ENCODE peak calls at places on chromosomes 5 and 9, in five cellular contexts. One of them, this sample, is unnamed.

GRCh38 chr5:116923344-116923743 is 348.7 kb upstream of the SEMA6A start:
- DNase-seq in OCI-LY7: no peak
- DNase-seq in tibial nerve: no peak
- DNase-seq in substantia nigra: no peak
- DNase-seq in GM23248: no peak
- DNase-seq in this sample: no peak

GRCh38 chr5:68757813-68758212 is 336.0 kb upstream of the SLC30A5 start:
- DNase-seq in OCI-LY7: no peak
- DNase-seq in tibial nerve: no peak
- DNase-seq in substantia nigra: no peak
- DNase-seq in GM23248: no peak
- DNase-seq in this sample: no peak

GRCh38 chr5:110702704-110703103 is 23.8 kb downstream of the TMEM232 start:
- DNase-seq in OCI-LY7: no peak
- DNase-seq in tibial nerve: no peak
- DNase-seq in substantia nigra: no peak
- DNase-seq in GM23248: no peak
- DNase-seq in this sample: no peak

GRCh38 chr5:77630246-77631165 is 8.0 kb downstream of the OTP start:
- DNase-seq in OCI-LY7: no peak
- DNase-seq in tibial nerve: no peak
- DNase-seq in substantia nigra: no peak
- DNase-seq in GM23248: peak
- DNase-seq in this sample: no peak

GRCh38 chr5:43008369-43009158 is 31.6 kb downstream of the ANXA2R start:
- DNase-seq in OCI-LY7: peak
- DNase-seq in tibial nerve: peak
- DNase-seq in substantia nigra: peak
- DNase-seq in GM23248: peak
- DNase-seq in this sample: peak

GRCh38 chr9:77512876-77513275 is 135.2 kb downstream of the GNA14 start:
- DNase-seq in OCI-LY7: no peak
- DNase-seq in tibial nerve: no peak
- DNase-seq in substantia nigra: no peak
- DNase-seq in GM23248: no peak
- DNase-seq in this sample: no peak

GRCh38 chr9:112555091-112555643 is 68.5 kb downstream of the KIAA1958 start:
- DNase-seq in OCI-LY7: no peak
- DNase-seq in tibial nerve: no peak
- DNase-seq in substantia nigra: no peak
- DNase-seq in GM23248: no peak
- DNase-seq in this sample: no peak

GRCh38 chr5:116572375-116573278 is 2.0 kb downstream of the SEMA6A start:
- DNase-seq in OCI-LY7: no peak
- DNase-seq in tibial nerve: no peak
- DNase-seq in substantia nigra: peak
- DNase-seq in GM23248: peak
- DNase-seq in this sample: no peak

GRCh38 chr5:155871623-155872022 is 455.3 kb upstream of the SGCD start:
- DNase-seq in OCI-LY7: no peak
- DNase-seq in tibial nerve: no peak
- DNase-seq in substantia nigra: no peak
- DNase-seq in GM23248: no peak
- DNase-seq in this sample: no peak

GRCh38 chr5:124438390-124439380 is 307.8 kb downstream of the ZNF608 start:
- DNase-seq in OCI-LY7: peak
- DNase-seq in tibial nerve: no peak
- DNase-seq in substantia nigra: no peak
- DNase-seq in GM23248: no peak
- DNase-seq in this sample: no peak

GRCh38 chr5:150043657-150044333 is 42.6 kb downstream of the CSF1R start:
- DNase-seq in OCI-LY7: no peak
- DNase-seq in tibial nerve: no peak
- DNase-seq in substantia nigra: no peak
- DNase-seq in GM23248: peak
- DNase-seq in this sample: no peak

GRCh38 chr9:129141066-129142041 is 30.1 kb downstream of the PTPA start:
- DNase-seq in OCI-LY7: peak
- DNase-seq in tibial nerve: peak
- DNase-seq in substantia nigra: peak
- DNase-seq in GM23248: peak
- DNase-seq in this sample: peak

GRCh38 chr9:38057416-38058195 is 11.4 kb downstream of the SHB start:
- DNase-seq in OCI-LY7: no peak
- DNase-seq in tibial nerve: no peak
- DNase-seq in substantia nigra: no peak
- DNase-seq in GM23248: no peak
- DNase-seq in this sample: no peak

GRCh38 chr5:6342689-6343315 is 35.5 kb downstream of the MED10 start:
- DNase-seq in OCI-LY7: no peak
- DNase-seq in tibial nerve: no peak
- DNase-seq in substantia nigra: no peak
- DNase-seq in GM23248: no peak
- DNase-seq in this sample: no peak

GRCh38 chr9:133775951-133776905 is 38.1 kb upstream of the SARDH start:
- DNase-seq in OCI-LY7: no peak
- DNase-seq in tibial nerve: no peak
- DNase-seq in substantia nigra: no peak
- DNase-seq in GM23248: no peak
- DNase-seq in this sample: no peak

GRCh38 chr9:125189011-125189360 is 617 bp downstream of the PPP6C start:
- DNase-seq in OCI-LY7: peak
- DNase-seq in tibial nerve: no peak
- DNase-seq in substantia nigra: no peak
- DNase-seq in GM23248: peak
- DNase-seq in this sample: no peak

GRCh38 chr5:61964199-61964598 is 341.8 kb upstream of the KIF2A start:
- DNase-seq in OCI-LY7: no peak
- DNase-seq in tibial nerve: no peak
- DNase-seq in substantia nigra: no peak
- DNase-seq in GM23248: peak
- DNase-seq in this sample: no peak

GRCh38 chr9:16642421-16643109 is 227.9 kb downstream of the BNC2 start:
- DNase-seq in OCI-LY7: no peak
- DNase-seq in tibial nerve: no peak
- DNase-seq in substantia nigra: no peak
- DNase-seq in GM23248: peak
- DNase-seq in this sample: no peak

GRCh38 chr9:122946486-122947003 is 5.7 kb downstream of the RABGAP1 start:
- DNase-seq in OCI-LY7: no peak
- DNase-seq in tibial nerve: no peak
- DNase-seq in substantia nigra: no peak
- DNase-seq in GM23248: no peak
- DNase-seq in this sample: no peak

GRCh38 chr9:89730715-89731114 is 125.9 kb downstream of the GADD45G start:
- DNase-seq in OCI-LY7: no peak
- DNase-seq in tibial nerve: no peak
- DNase-seq in substantia nigra: no peak
- DNase-seq in GM23248: no peak
- DNase-seq in this sample: no peak

GRCh38 chr5:158079097-158079496 is 220.2 kb upstream of the CLINT1 start:
- DNase-seq in OCI-LY7: no peak
- DNase-seq in tibial nerve: no peak
- DNase-seq in substantia nigra: no peak
- DNase-seq in GM23248: no peak
- DNase-seq in this sample: no peak

GRCh38 chr5:32753765-32754164 is 42.6 kb downstream of the NPR3 start:
- DNase-seq in OCI-LY7: no peak
- DNase-seq in tibial nerve: no peak
- DNase-seq in substantia nigra: no peak
- DNase-seq in GM23248: peak
- DNase-seq in this sample: no peak

GRCh38 chr5:96662725-96663513 is 743 bp downstream of the CAST start:
- DNase-seq in OCI-LY7: peak
- DNase-seq in tibial nerve: peak
- DNase-seq in substantia nigra: peak
- DNase-seq in GM23248: peak
- DNase-seq in this sample: peak

GRCh38 chr9:134947265-134947955 is 29.7 kb upstream of the FCN1 start:
- DNase-seq in OCI-LY7: no peak
- DNase-seq in tibial nerve: no peak
- DNase-seq in substantia nigra: no peak
- DNase-seq in GM23248: no peak
- DNase-seq in this sample: no peak

GRCh38 chr5:156815988-156816599 is 34.0 kb upstream of the PPP1R2B start:
- DNase-seq in OCI-LY7: peak
- DNase-seq in tibial nerve: no peak
- DNase-seq in substantia nigra: no peak
- DNase-seq in GM23248: peak
- DNase-seq in this sample: no peak

GRCh38 chr5:52985306-52985705 is 3.8 kb upstream of the ITGA2 start:
- DNase-seq in OCI-LY7: no peak
- DNase-seq in tibial nerve: no peak
- DNase-seq in substantia nigra: no peak
- DNase-seq in GM23248: peak
- DNase-seq in this sample: no peak

GRCh38 chr9:128893354-128893753 is 11.4 kb downstream of the LRRC8A start:
- DNase-seq in OCI-LY7: no peak
- DNase-seq in tibial nerve: no peak
- DNase-seq in substantia nigra: no peak
- DNase-seq in GM23248: no peak
- DNase-seq in this sample: no peak

GRCh38 chr9:107423540-107423939 is 66.0 kb downstream of the KLF4 start:
- DNase-seq in OCI-LY7: no peak
- DNase-seq in tibial nerve: no peak
- DNase-seq in substantia nigra: no peak
- DNase-seq in GM23248: no peak
- DNase-seq in this sample: no peak

GRCh38 chr5:109532773-109533364 is 123.1 kb upstream of the PJA2 start:
- DNase-seq in OCI-LY7: no peak
- DNase-seq in tibial nerve: no peak
- DNase-seq in substantia nigra: no peak
- DNase-seq in GM23248: peak
- DNase-seq in this sample: no peak

GRCh38 chr9:95552814-95553546 is 36.2 kb upstream of the PTCH1 start:
- DNase-seq in OCI-LY7: no peak
- DNase-seq in tibial nerve: peak
- DNase-seq in substantia nigra: no peak
- DNase-seq in GM23248: no peak
- DNase-seq in this sample: no peak

GRCh38 chr5:124264499-124264898 is 481.9 kb downstream of the ZNF608 start:
- DNase-seq in OCI-LY7: no peak
- DNase-seq in tibial nerve: no peak
- DNase-seq in substantia nigra: no peak
- DNase-seq in GM23248: no peak
- DNase-seq in this sample: no peak

GRCh38 chr5:123809594-123810172 is 297.7 kb downstream of the CSNK1G3 start:
- DNase-seq in OCI-LY7: peak
- DNase-seq in tibial nerve: no peak
- DNase-seq in substantia nigra: no peak
- DNase-seq in GM23248: no peak
- DNase-seq in this sample: no peak

GRCh38 chr5:107320851-107321250 is 349.9 kb downstream of the EFNA5 start:
- DNase-seq in OCI-LY7: no peak
- DNase-seq in tibial nerve: no peak
- DNase-seq in substantia nigra: no peak
- DNase-seq in GM23248: no peak
- DNase-seq in this sample: no peak

GRCh38 chr5:161283296-161283695 is 263.2 kb downstream of the GABRB2 start:
- DNase-seq in OCI-LY7: no peak
- DNase-seq in tibial nerve: no peak
- DNase-seq in substantia nigra: no peak
- DNase-seq in GM23248: no peak
- DNase-seq in this sample: no peak

GRCh38 chr9:27763831-27764230 is 190.6 kb upstream of the C9orf72 start:
- DNase-seq in OCI-LY7: no peak
- DNase-seq in tibial nerve: no peak
- DNase-seq in substantia nigra: no peak
- DNase-seq in GM23248: no peak
- DNase-seq in this sample: no peak

GRCh38 chr5:57862471-57863282 is 380.1 kb upstream of the ACTBL2 start:
- DNase-seq in OCI-LY7: no peak
- DNase-seq in tibial nerve: peak
- DNase-seq in substantia nigra: no peak
- DNase-seq in GM23248: peak
- DNase-seq in this sample: no peak

GRCh38 chr9:112784020-112784788 is 33.6 kb downstream of the SNX30 start:
- DNase-seq in OCI-LY7: no peak
- DNase-seq in tibial nerve: no peak
- DNase-seq in substantia nigra: no peak
- DNase-seq in GM23248: no peak
- DNase-seq in this sample: peak

DNA sequence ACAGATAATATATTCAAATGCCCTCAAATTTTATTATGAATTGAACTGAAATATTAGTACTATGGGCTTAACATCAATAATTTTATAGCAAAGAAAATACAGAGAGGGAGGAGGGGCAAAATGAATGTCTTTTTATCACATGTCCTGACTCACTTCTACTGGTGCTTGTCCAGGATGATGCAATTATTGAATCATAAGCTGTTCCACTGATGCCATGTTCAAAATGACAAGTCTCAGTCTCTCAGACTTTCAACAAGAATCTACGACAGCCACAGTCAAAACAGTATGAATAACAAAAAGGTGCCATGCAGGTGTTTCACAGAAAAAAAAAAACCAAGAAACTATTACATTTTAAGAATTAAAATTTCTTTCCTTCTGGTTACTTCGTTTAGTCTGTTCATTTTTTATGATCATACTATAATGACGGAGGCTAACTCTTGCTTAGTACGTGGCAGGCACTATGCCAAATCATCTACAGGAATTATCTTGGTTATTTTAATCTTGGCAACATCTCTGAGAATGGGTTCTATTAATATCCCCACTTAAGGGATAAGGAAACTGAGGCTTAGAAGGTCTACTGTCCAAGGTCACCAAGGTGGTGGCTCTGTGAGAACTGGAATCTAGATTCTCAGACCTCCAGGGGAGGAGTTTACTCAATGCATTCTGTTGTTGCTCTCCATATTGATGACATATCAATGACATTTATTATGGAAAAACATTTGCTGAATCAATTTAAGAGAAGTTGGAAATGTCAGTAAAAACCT is 61.5 kb downstream of the NR3C1 start:
- DNase-seq in OCI-LY7: no peak
- DNase-seq in tibial nerve: no peak
- DNase-seq in substantia nigra: no peak
- DNase-seq in GM23248: peak
- DNase-seq in this sample: no peak
- H3K27ac ChIP-seq in OCI-LY7: no peak
- H3K27ac ChIP-seq in tibial nerve: no peak
- H3K27ac ChIP-seq in substantia nigra: peak
- H3K27ac ChIP-seq in GM23248: peak
- H3K27ac ChIP-seq in this sample: no peak

GRCh38 chr5:67245259-67245846 is 48.8 kb upstream of the CD180 start:
- DNase-seq in OCI-LY7: no peak
- DNase-seq in tibial nerve: no peak
- DNase-seq in substantia nigra: no peak
- DNase-seq in GM23248: no peak
- DNase-seq in this sample: no peak
- H3K27ac ChIP-seq in OCI-LY7: no peak
- H3K27ac ChIP-seq in tibial nerve: peak
- H3K27ac ChIP-seq in substantia nigra: peak
- H3K27ac ChIP-seq in GM23248: no peak
- H3K27ac ChIP-seq in this sample: peak

GRCh38 chr9:91207481-91207888 is 154.2 kb downstream of the AUH start:
- DNase-seq in OCI-LY7: no peak
- DNase-seq in tibial nerve: no peak
- DNase-seq in substantia nigra: no peak
- DNase-seq in GM23248: peak
- DNase-seq in this sample: no peak
- H3K27ac ChIP-seq in OCI-LY7: peak
- H3K27ac ChIP-seq in tibial nerve: peak
- H3K27ac ChIP-seq in substantia nigra: peak
- H3K27ac ChIP-seq in GM23248: peak
- H3K27ac ChIP-seq in this sample: peak

GRCh38 chr5:173767580-173768266 is 120.4 kb upstream of the CPEB4 start:
- DNase-seq in OCI-LY7: no peak
- DNase-seq in tibial nerve: no peak
- DNase-seq in substantia nigra: no peak
- DNase-seq in GM23248: no peak
- DNase-seq in this sample: no peak
- H3K27ac ChIP-seq in OCI-LY7: no peak
- H3K27ac ChIP-seq in tibial nerve: no peak
- H3K27ac ChIP-seq in substantia nigra: no peak
- H3K27ac ChIP-seq in GM23248: no peak
- H3K27ac ChIP-seq in this sample: no peak

This sample was measured in caudate nucleus.